ENCODE peak calls at places on chromosomes 2 and 18, in eight cellular contexts. C, R, E, N, S, L, P and Y are unnamed samples.

GRCh38 chr2:239852272-239852671 is 172.9 kb downstream of the NDUFA10 start:
- DNase-seq in C (no peak), P (no peak), N (no peak), R (peak; percentile 17), S (no peak), L (no peak), E (no peak), Y (no peak)

GRCh38 chr2:134819334-134819733 is 19.1 kb upstream of the ACMSD start:
- DNase-seq in S (no peak), L (no peak), N (no peak), C (no peak), E (peak; percentile 22), P (peak; percentile 89), R (no peak), Y (no peak)

GRCh38 chr2:169185711-169186110 is 116.3 kb downstream of the DHRS9 start:
- DNase-seq in N (no peak), P (no peak), R (no peak), L (no peak), C (no peak), E (no peak), S (no peak), Y (no peak)

GRCh38 chr18:9839806-9840205 is 46.0 kb upstream of the TXNDC2 start:
- DNase-seq in N (no peak), R (peak; percentile 77), L (no peak), E (no peak), P (no peak), S (no peak), C (peak; percentile 66), Y (no peak)

GRCh38 chr2:240932001-240932723 is 26.0 kb downstream of the CROCC2 start:
- DNase-seq in P (no peak), E (no peak), R (peak; percentile 33), S (no peak), N (peak; percentile 39), C (peak; percentile 47), L (peak; percentile 44), Y (no peak)

GRCh38 chr18:54712315-54712714 is 116.0 kb upstream of the RAB27B start:
- DNase-seq in S (no peak), E (peak; percentile 82), P (peak; percentile 94), R (no peak), N (no peak), C (no peak), L (no peak), Y (peak; percentile 36)

GRCh38 chr2:53593891-53594585 is 173.6 kb upstream of the CHAC2 start:
- DNase-seq in S (no peak), C (no peak), R (no peak), P (peak; percentile 64), N (no peak), L (no peak), E (peak; percentile 30), Y (no peak)

GRCh38 chr2:108637304-108637669 is 82.0 kb upstream of the RANBP2 start:
- DNase-seq in C (no peak), L (peak; percentile 77), R (no peak), P (peak; percentile 86), S (no peak), N (no peak), E (peak; percentile 84), Y (no peak)

GRCh38 chr18:25136416-25137132 is 215.4 kb downstream of the ZNF521 start:
- DNase-seq in N (no peak), E (no peak), L (no peak), P (peak; percentile 4), S (no peak), C (no peak), R (no peak), Y (no peak)

GRCh38 chr2:17373041-17373440 is 145.2 kb downstream of the RAD51AP2 start:
- DNase-seq in C (no peak), E (peak; percentile 34), N (no peak), S (no peak), L (no peak), P (peak; percentile 52), R (no peak), Y (no peak)

GRCh38 chr18:31161757-31162418 is 768 bp downstream of the DSC1 start:
- DNase-seq in E (no peak), P (no peak), C (no peak), L (no peak), N (no peak), S (no peak), R (no peak), Y (no peak)

GRCh38 chr2:218605438-218605837 is 2.3 kb upstream of the PLCD4 start:
- DNase-seq in L (peak; percentile 71), E (peak; percentile 83), S (no peak), R (no peak), N (no peak), P (no peak), C (no peak), Y (peak; percentile 43)

GRCh38 chr2:63052411-63053234 is 2.0 kb downstream of the OTX1 start:
- DNase-seq in S (no peak), L (no peak), R (peak; percentile 60), N (no peak), E (no peak), C (peak; percentile 51), P (no peak), Y (no peak)

GRCh38 chr18:22551536-22552151 is 133.9 kb upstream of the CTAGE1 start:
- DNase-seq in P (peak; percentile 99), E (peak; percentile 86), C (no peak), S (no peak), L (no peak), R (no peak), N (no peak), Y (peak; percentile 51)

GRCh38 chr2:234272069-234272850 is 221.8 kb downstream of the SPP2 start:
- DNase-seq in N (no peak), E (no peak), P (no peak), L (no peak), R (no peak), C (no peak), S (no peak), Y (no peak)

GRCh38 chr2:71637736-71638135 is 184.4 kb downstream of the DYSF start:
- DNase-seq in P (no peak), E (no peak), S (no peak), R (no peak), L (no peak), C (no peak), N (no peak), Y (no peak)

GRCh38 chr2:225458431-225459117 is 59.1 kb downstream of the NYAP2 start:
- DNase-seq in N (no peak), L (no peak), C (no peak), P (no peak), S (no peak), R (no peak), E (no peak), Y (no peak)

GRCh38 chr2:100757621-100758394 is 62.1 kb upstream of the NPAS2 start:
- DNase-seq in S (no peak), E (peak; percentile 93), C (no peak), P (peak; percentile 89), L (no peak), R (no peak), N (no peak), Y (peak; percentile 68)

GRCh38 chr2:102753563-102754159 is 8.2 kb upstream of the TMEM182 start:
- DNase-seq in E (peak; percentile 70), L (no peak), C (no peak), N (no peak), P (peak; percentile 47), S (peak; percentile 32), R (no peak), Y (no peak)

GRCh38 chr2:44972771-44973535 is 31.5 kb downstream of the SIX3 start:
- DNase-seq in S (no peak), L (no peak), R (peak; percentile 65), P (no peak), E (no peak), N (no peak), C (no peak), Y (no peak)

GRCh38 chr18:43869451-43870008 is 592.2 kb upstream of the SYT4 start:
- DNase-seq in C (no peak), N (no peak), E (peak; percentile 65), L (no peak), S (no peak), R (no peak), P (no peak), Y (peak; percentile 28)

GRCh38 chr2:19207452-19207851 is 151.0 kb downstream of the OSR1 start:
- DNase-seq in E (no peak), R (no peak), C (no peak), L (no peak), P (no peak), N (no peak), S (no peak), Y (no peak)
- H3K4me3 ChIP-seq in E (no peak overlapping the region), R (no peak overlapping the region), C (no peak overlapping the region), L (no peak overlapping the region), P (no peak overlapping the region), N (no peak overlapping the region), S (no peak overlapping the region), Y (no peak overlapping the region)

GRCh38 chr2:178193823-178194599 is at the start of gene OSBPL6:
- DNase-seq in S (peak; percentile 83), E (peak; percentile 77), R (peak; percentile 90), N (peak; percentile 83), L (peak; percentile 93), C (peak; percentile 94), P (peak; percentile 91), Y (peak; percentile 77)

GRCh38 chr2:178194600-178195389 is 483 bp downstream of the OSBPL6 start:
- DNase-seq in R (peak; percentile 89), L (peak; percentile 69), N (peak; percentile 49), S (peak; percentile 51), P (peak; percentile 73), E (peak; percentile 49), C (peak; percentile 80), Y (peak; percentile 52)

GRCh38 chr2:178190938-178191910 is 3.1 kb upstream of the OSBPL6 start:
- DNase-seq in S (no peak), R (no peak), N (no peak), C (no peak), E (no peak), L (no peak), P (peak; percentile 27), Y (no peak)

GRCh38 chr2:178195390-178196166 is 1.3 kb downstream of the OSBPL6 start:
- DNase-seq in P (no peak), E (peak; percentile 9), S (no peak), N (no peak), R (no peak), L (no peak), C (no peak), Y (no peak)

DNA sequence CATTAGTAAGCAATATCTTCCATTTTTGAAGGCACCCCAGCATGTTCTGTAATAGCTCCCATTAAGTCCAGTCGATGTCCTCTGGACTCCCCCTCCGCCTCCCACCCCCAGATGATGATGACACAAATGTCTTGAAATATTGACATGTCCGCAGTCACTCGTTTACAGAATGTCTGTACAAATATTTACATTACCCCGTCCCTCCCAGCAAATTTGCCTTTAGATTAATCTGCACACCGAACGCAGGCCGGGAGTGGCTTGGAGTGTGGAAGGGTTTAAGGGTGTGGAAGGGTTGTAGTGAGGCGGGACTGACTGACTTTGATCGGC is 853 bp upstream of the OSBPL6 start:
- DNase-seq in C (no peak), S (no peak), P (no peak), R (no peak), N (no peak), L (no peak), E (no peak), Y (no peak)
- H3K27me3 ChIP-seq in C (peaks cover 23% of the 10 kb centered on the region), S (peaks cover 3% of the 10 kb centered on the region), P (no peaks in the 10 kb centered on the region), R (peaks cover 26% of the 10 kb centered on the region), N (no peaks in the 10 kb centered on the region), L (no peaks in the 10 kb centered on the region), E (peaks cover 7% of the 10 kb centered on the region), Y (no peaks in the 10 kb centered on the region)

GRCh38 chr2:127735044-127735443 is 33.7 kb downstream of the SFT2D3 start:
- DNase-seq in N (no peak), L (no peak), S (no peak), C (no peak), R (no peak), E (no peak), P (no peak), Y (no peak)
- H3K36me3 ChIP-seq in N (no peaks in the 10 kb centered on the region), L (peaks cover 4% of the 10 kb centered on the region), S (peaks cover 1% of the 10 kb centered on the region), C (no peaks in the 10 kb centered on the region), R (peaks cover 81% of the 10 kb centered on the region), E (peaks cover 2% of the 10 kb centered on the region), P (peaks cover 3% of the 10 kb centered on the region), Y (peaks cover 27% of the 10 kb centered on the region)

GRCh38 chr2:29182334-29182733 is 67.1 kb downstream of the CLIP4 start:
- DNase-seq in S (no peak), L (no peak), E (no peak), C (no peak), N (no peak), P (no peak), R (no peak), Y (no peak)
- H3K4me3 ChIP-seq in S (no peak overlapping the region), L (no peak overlapping the region), E (no peak overlapping the region), C (no peak overlapping the region), N (no peak overlapping the region), P (no peak overlapping the region), R (no peak overlapping the region), Y (no peak overlapping the region)